ENCODE peak calls at places on chromosomes 3 and 15, in six cellular contexts. P, J, F, H, Q and C are unnamed samples.

GRCh38 chr15:55998478-55998877 is 5.1 kb upstream of the NEDD4 start:
- DNase-seq in H (no peak), P (no peak), F (no peak), Q (peak), J (no peak), C (no peak)

GRCh38 chr3:155805802-155806618 is at the start of gene C3orf33:
- DNase-seq in P (peak), Q (peak), F (peak), H (peak), J (peak), C (peak)

GRCh38 chr3:61858054-61858453 is 296.7 kb downstream of the PTPRG start:
- DNase-seq in H (no peak), Q (no peak), J (peak), F (no peak), P (no peak), C (no peak)

GRCh38 chr3:123480428-123480827 is 31.5 kb upstream of the ADCY5 start:
- DNase-seq in F (no peak), J (peak), H (no peak), Q (no peak), P (no peak), C (no peak)

GRCh38 chr15:69143756-69144436 is 16.5 kb upstream of the GLCE start:
- DNase-seq in J (no peak), H (no peak), F (no peak), Q (no peak), P (no peak), C (no peak)

GRCh38 chr3:98594630-98594961 is 1.2 kb upstream of the CPOX start:
- DNase-seq in P (no peak), H (no peak), J (peak), F (no peak), Q (no peak), C (no peak)

GRCh38 chr3:155411500-155412223 is 118.2 kb upstream of the STRIT1 start:
- DNase-seq in J (no peak), P (no peak), Q (no peak), F (no peak), H (no peak), C (no peak)

GRCh38 chr3:4983739-4984510 is 4.7 kb downstream of the BHLHE40 start:
- DNase-seq in Q (no peak), J (peak), H (peak), P (peak), F (no peak), C (no peak)

GRCh38 chr3:137972401-137972800 is 37.6 kb upstream of the CLDN18 start:
- DNase-seq in J (no peak), Q (no peak), P (no peak), F (no peak), H (no peak), C (no peak)